ENCODE peak calls at places on chromosome 3, in four cellular contexts. B is stimulated activated CD4-positive, alpha-beta T cell treated with anti-CD3 and anti-CD28 coated beads, Interleukin-1b, Interleukin-23, amount 100 ng/mL, for 48 hours; R is caudate nucleus; K is activated T-cell treated with anti-CD3 and anti-CD28 coated beads for 4 hours. M is an unnamed sample.

GRCh38 chr3:131712662-131713061 is 209.9 kb upstream of the MRPL3 start:
- DNase-seq in B (no peak), R (no peak), K (no peak), M (no peak)

GRCh38 chr3:107662586-107662985 is 139.8 kb downstream of the BBX start:
- DNase-seq in B (no peak), R (no peak), K (no peak), M (no peak)

GRCh38 chr3:182092662-182093262 is 381.0 kb downstream of the SOX2 start:
- DNase-seq in B (no peak), R (peak), K (no peak), M (no peak)

GRCh38 chr3:25854635-25855034 is 64.7 kb downstream of the OXSM start:
- DNase-seq in B (no peak), R (no peak), K (no peak), M (no peak)

GRCh38 chr3:26437678-26438077 is 184.9 kb upstream of the LRRC3B start:
- DNase-seq in B (no peak), R (no peak), K (no peak), M (no peak)

GRCh38 chr3:52786330-52787215 is 8.0 kb upstream of the ITIH3 start:
- DNase-seq in B (no peak), R (no peak), K (no peak), M (no peak)

GRCh38 chr3:102053375-102053989 is 204.2 kb downstream of the NFKBIZ start:
- DNase-seq in B (no peak), R (no peak), K (no peak), M (no peak)

GRCh38 chr3:49098429-49098828 is 4.6 kb upstream of the QRICH1 start:
- DNase-seq in B (no peak), R (no peak), K (no peak), M (no peak)

GRCh38 chr3:94413721-94414106 is 350.9 kb downstream of the NSUN3 start:
- DNase-seq in B (no peak), R (no peak), K (no peak), M (no peak)

GRCh38 chr3:74883690-74884089 is 269.2 kb upstream of the CNTN3 start:
- DNase-seq in B (no peak), R (no peak), K (no peak), M (no peak)

GRCh38 chr3:121592856-121593702 is at the start of gene FBXO40:
- DNase-seq in B (no peak), R (no peak), K (no peak), M (no peak)

GRCh38 chr3:8651418-8652322 is 7.1 kb upstream of the SSUH2 start:
- DNase-seq in B (no peak), R (no peak), K (no peak), M (no peak)

GRCh38 chr3:15428539-15428938 is 1.1 kb downstream of the EAF1 start:
- DNase-seq in B (peak), R (no peak), K (no peak), M (peak)

GRCh38 chr3:61877359-61877770 is 316.0 kb downstream of the PTPRG start:
- DNase-seq in B (no peak), R (no peak), K (no peak), M (no peak)

M was measured in immature natural killer cell.